ENCODE peak calls at places on chromosome 14, in seven cellular contexts. X is esophagus squamous epithelium, R is endothelial cell of umbilical vein, S is heart left ventricle, D is thyroid gland, P is transverse colon, O is K562. C is an unnamed sample.

GRCh38 chr14:68535404-68536024 is 257.4 kb downstream of the ZFP36L1 start:
- DNase-seq in X (no peak), R (no peak), S (no peak), D (no peak), P (no peak), O (no peak), C (peak; percentile 34)

GRCh38 chr14:20802341-20803084 is at the start of gene RNASE1:
- DNase-seq in X (no peak), R (peak; percentile 85), S (peak; percentile 59), D (no peak), P (peak; percentile 72), O (peak; percentile 34), C (no peak)

GRCh38 chr14:23121401-23121800 is 2.3 kb upstream of the CEBPE start:
- DNase-seq in X (no peak), R (peak; percentile 77), S (peak; percentile 69), D (no peak), P (peak; percentile 36), O (no peak), C (no peak)

GRCh38 chr14:75059642-75060041 is 4.2 kb downstream of the ACYP1 start:
- DNase-seq in X (no peak), R (peak; percentile 80), S (no peak), D (no peak), P (no peak), O (no peak), C (no peak)

GRCh38 chr14:42715316-42715715 is 1108.6 kb downstream of the LRFN5 start:
- DNase-seq in X (no peak), R (no peak), S (no peak), D (no peak), P (no peak), O (no peak), C (no peak)

GRCh38 chr14:51368721-51369163 is 128.7 kb downstream of the TMX1 start:
- DNase-seq in X (no peak), R (no peak), S (no peak), D (no peak), P (no peak), O (no peak), C (no peak)

GRCh38 chr14:69055973-69056372 is 76.9 kb upstream of the ACTN1 start:
- DNase-seq in X (no peak), R (no peak), S (no peak), D (no peak), P (no peak), O (no peak), C (no peak)

GRCh38 chr14:95365401-95365800 is 45.7 kb upstream of the CLMN start:
- DNase-seq in X (no peak), R (no peak), S (no peak), D (no peak), P (no peak), O (no peak), C (no peak)

GRCh38 chr14:30223385-30223785 is 295.7 kb upstream of the PRKD1 start:
- DNase-seq in X (no peak), R (peak; percentile 97), S (peak; percentile 49), D (peak; percentile 92), P (peak; percentile 11), O (no peak), C (no peak)

GRCh38 chr14:31439554-31439953 is 17.8 kb downstream of the DTD2 start:
- DNase-seq in X (no peak), R (no peak), S (no peak), D (peak; percentile 44), P (no peak), O (no peak), C (no peak)

GRCh38 chr14:58747181-58747580 is 109.4 kb downstream of the DACT1 start:
- DNase-seq in X (no peak), R (no peak), S (no peak), D (no peak), P (peak; percentile 35), O (no peak), C (no peak)

GRCh38 chr14:80095623-80096022 is 115.7 kb downstream of the DIO2 start:
- DNase-seq in X (no peak), R (no peak), S (no peak), D (no peak), P (no peak), O (no peak), C (no peak)

GRCh38 chr14:76191297-76191696 is 39.6 kb downstream of the GPATCH2L start:
- DNase-seq in X (no peak), R (no peak), S (peak; percentile 28), D (no peak), P (no peak), O (no peak), C (no peak)

GRCh38 chr14:67268456-67269115 is 27.4 kb downstream of the PALS1 start:
- DNase-seq in X (no peak), R (no peak), S (no peak), D (no peak), P (no peak), O (no peak), C (no peak)

GRCh38 chr14:101019974-101020710 is 116.6 kb upstream of the RTL1 start:
- DNase-seq in X (no peak), R (no peak), S (no peak), D (no peak), P (peak; percentile 2), O (no peak), C (peak; percentile 70)
- TF ChIP-seq POLR2A in X (no peak), R (no peak), S (no peak), D (no peak), P (no peak), O (no peak), C (no peak)

GRCh38 chr14:100529561-100530031 is 57.6 kb downstream of the BEGAIN start:
- DNase-seq in X (no peak), R (no peak), S (no peak), D (no peak), P (no peak), O (no peak), C (peak; percentile 69)
- H3K4me1 ChIP-seq in X (peaks cover 8% of the 10 kb centered on the region), R (no peaks in the 10 kb centered on the region), S (no peaks in the 10 kb centered on the region), D (no peaks in the 10 kb centered on the region), P (peaks cover 12% of the 10 kb centered on the region), O (no peaks in the 10 kb centered on the region), C (peaks cover 13% of the 10 kb centered on the region)

GRCh38 chr14:100547633-100548294 is 39.5 kb downstream of the BEGAIN start:
- DNase-seq in X (no peak), R (peak; percentile 34), S (peak; percentile 57), D (no peak), P (peak; percentile 82), O (no peak), C (no peak)
- TF ChIP-seq POLR2A in X (peak; percentile 23), R (no peak), S (no peak), D (no peak), P (peak; percentile 21), O (no peak), C (no peak)

DNA sequence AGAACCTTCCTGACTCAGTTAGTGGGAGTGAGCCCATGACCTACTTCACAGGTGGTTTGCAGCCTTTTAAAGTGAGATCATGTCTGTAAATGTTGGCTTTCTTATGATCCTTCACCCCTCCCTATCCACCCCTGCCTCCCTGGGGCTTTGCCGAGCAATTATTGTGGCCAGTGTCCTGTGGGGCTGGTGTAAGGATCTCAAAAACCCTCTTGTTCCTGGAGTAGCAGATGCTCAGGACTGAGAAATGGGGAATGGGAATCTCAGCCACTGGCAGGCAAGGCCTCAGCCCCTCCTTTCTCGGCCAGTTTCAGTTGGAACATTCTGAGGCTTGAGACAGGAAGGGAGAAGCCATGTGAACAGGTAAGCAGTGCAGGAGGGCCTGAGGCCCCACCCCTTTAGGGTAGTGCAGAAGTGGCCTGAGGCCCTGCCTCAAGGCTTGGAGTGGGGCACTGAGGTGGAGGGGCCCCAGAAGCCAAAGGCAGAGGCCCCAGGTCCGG is 53.8 kb downstream of the PLEKHG3 start:
- DNase-seq in X (no peak), R (no peak), S (peak; percentile 73), D (peak; percentile 75), P (peak; percentile 39), O (no peak), C (no peak)
- H3K4me1 ChIP-seq in X (peaks cover 43% of the 10 kb centered on the region), R (peaks cover 12% of the 10 kb centered on the region), S (peaks cover 32% of the 10 kb centered on the region), D (peaks cover 41% of the 10 kb centered on the region), P (peaks cover 30% of the 10 kb centered on the region), O (peaks cover 12% of the 10 kb centered on the region), C (peaks cover 43% of the 10 kb centered on the region)

DNA sequence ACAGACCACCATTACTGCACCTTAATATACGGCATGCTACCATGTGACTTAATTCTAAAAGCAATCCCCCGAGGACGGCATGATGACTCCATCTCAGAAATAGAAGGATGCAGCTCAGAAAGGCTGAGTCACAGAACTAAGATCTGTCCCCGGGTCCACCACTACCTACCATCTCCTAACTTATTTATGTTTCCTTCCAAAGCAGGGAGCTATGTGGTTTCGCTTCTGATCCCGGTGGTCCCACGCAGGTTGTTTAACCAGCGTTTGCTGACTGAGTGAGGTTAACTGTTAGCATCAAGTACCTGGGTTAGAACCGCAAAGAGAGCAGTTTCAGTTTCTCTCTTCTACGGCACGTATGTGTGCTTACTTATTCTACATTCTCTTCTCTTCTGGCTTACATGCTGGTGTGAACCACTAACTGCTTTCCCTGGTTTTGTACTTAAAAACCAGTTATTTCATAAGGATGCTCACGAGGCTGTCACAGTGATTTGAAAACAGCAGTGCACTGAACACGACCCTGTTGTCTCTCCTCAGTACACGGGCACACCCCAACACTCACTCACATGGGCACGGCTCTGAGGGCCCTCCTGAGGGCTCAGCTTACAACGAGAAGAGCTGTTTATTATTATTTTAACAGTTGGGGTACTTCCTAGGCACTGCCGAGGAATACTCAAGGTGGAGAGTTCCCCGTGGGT is 66.7 kb downstream of the CCDC88C start:
- DNase-seq in X (no peak), R (no peak), S (no peak), D (no peak), P (no peak), O (no peak), C (no peak)
- TF ChIP-seq POLR2A in X (no peak), R (no peak), S (no peak), D (no peak), P (no peak), O (no peak), C (no peak)

DNA sequence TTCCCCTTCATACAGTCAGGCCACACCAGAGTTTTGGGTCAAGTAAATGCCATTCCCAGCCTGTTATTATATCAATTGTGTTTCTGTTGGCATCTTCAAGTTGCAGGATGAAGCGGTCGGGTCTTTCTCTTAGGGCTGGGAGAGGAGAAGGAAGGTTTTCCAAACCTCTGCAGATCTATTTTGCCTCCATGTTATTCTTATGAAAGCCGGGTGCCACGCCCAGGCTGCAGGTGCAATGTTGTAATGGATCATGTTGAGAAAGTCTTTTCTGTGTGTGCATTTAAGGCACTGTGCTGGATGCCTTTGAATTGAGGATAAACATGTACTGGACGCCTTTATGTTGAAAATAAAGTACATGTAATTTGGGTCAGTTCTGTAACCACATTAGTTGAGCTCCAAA is 164.4 kb upstream of the HIF1A start:
- DNase-seq in X (no peak), R (no peak), S (no peak), D (no peak), P (peak; percentile 41), O (no peak), C (no peak)
- H3K4me1 ChIP-seq in X (peaks cover 50% of the 10 kb centered on the region), R (peaks cover 55% of the 10 kb centered on the region), S (peaks cover 13% of the 10 kb centered on the region), D (peaks cover 23% of the 10 kb centered on the region), P (peaks cover 11% of the 10 kb centered on the region), O (peaks cover 12% of the 10 kb centered on the region), C (peaks cover 44% of the 10 kb centered on the region)

GRCh38 chr14:22052795-22053194 is 379.2 kb upstream of the OR4E1 start:
- DNase-seq in X (no peak), R (no peak), S (no peak), D (peak; percentile 73), P (no peak), O (no peak), C (no peak)
- TF ChIP-seq POLR2A in X (no peak), R (no peak), S (no peak), D (no peak), P (no peak), O (no peak), C (no peak)

C was measured in vagina.